ENCODE peak calls at places on chromosome 22, in eight cellular contexts. One of them, this sample, is unnamed.

GRCh38 chr22:39618996-39619530 is 48.5 kb downstream of the CACNA1I start:
- DNase-seq in AG04450: no peak
- DNase-seq in heart right ventricle: no peak
- DNase-seq in cardiac fibroblast: no peak
- DNase-seq in prostate gland: no peak
- DNase-seq in BJ: no peak
- DNase-seq in upper lobe of right lung: no peak
- DNase-seq in fibroblast of mammary gland: no peak
- DNase-seq in this sample: no peak

GRCh38 chr22:42595434-42595833 is 19.2 kb downstream of the POLDIP3 start:
- DNase-seq in AG04450: no peak
- DNase-seq in heart right ventricle: no peak
- DNase-seq in cardiac fibroblast: no peak
- DNase-seq in prostate gland: no peak
- DNase-seq in BJ: no peak
- DNase-seq in upper lobe of right lung: no peak
- DNase-seq in fibroblast of mammary gland: no peak
- DNase-seq in this sample: no peak

GRCh38 chr22:26828311-26828710 is 170.9 kb downstream of the MIAT start:
- DNase-seq in AG04450: no peak
- DNase-seq in heart right ventricle: no peak
- DNase-seq in cardiac fibroblast: no peak
- DNase-seq in prostate gland: no peak
- DNase-seq in BJ: no peak
- DNase-seq in upper lobe of right lung: no peak
- DNase-seq in fibroblast of mammary gland: no peak
- DNase-seq in this sample: no peak

GRCh38 chr22:41603873-41604332 is 14.3 kb upstream of the PMM1 start:
- DNase-seq in AG04450: no peak
- DNase-seq in heart right ventricle: no peak
- DNase-seq in cardiac fibroblast: no peak
- DNase-seq in prostate gland: no peak
- DNase-seq in BJ: no peak
- DNase-seq in upper lobe of right lung: no peak
- DNase-seq in fibroblast of mammary gland: no peak
- DNase-seq in this sample: no peak

GRCh38 chr22:30033891-30034290 is 46.4 kb upstream of the HORMAD2 start:
- DNase-seq in AG04450: no peak
- DNase-seq in heart right ventricle: no peak
- DNase-seq in cardiac fibroblast: no peak
- DNase-seq in prostate gland: no peak
- DNase-seq in BJ: no peak
- DNase-seq in upper lobe of right lung: no peak
- DNase-seq in fibroblast of mammary gland: no peak
- DNase-seq in this sample: no peak

GRCh38 chr22:48234011-48234410 is 1471.6 kb downstream of the TBC1D22A start:
- DNase-seq in AG04450: no peak
- DNase-seq in heart right ventricle: no peak
- DNase-seq in cardiac fibroblast: no peak
- DNase-seq in prostate gland: no peak
- DNase-seq in BJ: no peak
- DNase-seq in upper lobe of right lung: no peak
- DNase-seq in fibroblast of mammary gland: no peak
- DNase-seq in this sample: no peak

GRCh38 chr22:48035897-48036296 is 1273.4 kb downstream of the TBC1D22A start:
- DNase-seq in AG04450: no peak
- DNase-seq in heart right ventricle: no peak
- DNase-seq in cardiac fibroblast: no peak
- DNase-seq in prostate gland: no peak
- DNase-seq in BJ: no peak
- DNase-seq in upper lobe of right lung: no peak
- DNase-seq in fibroblast of mammary gland: no peak
- DNase-seq in this sample: no peak

GRCh38 chr22:39353346-39353745 is 3.6 kb downstream of the SYNGR1 start:
- DNase-seq in AG04450: no peak
- DNase-seq in heart right ventricle: no peak
- DNase-seq in cardiac fibroblast: peak
- DNase-seq in prostate gland: no peak
- DNase-seq in BJ: no peak
- DNase-seq in upper lobe of right lung: no peak
- DNase-seq in fibroblast of mammary gland: peak
- DNase-seq in this sample: no peak

GRCh38 chr22:40326905-40327735 is 19.2 kb upstream of the ADSL start:
- DNase-seq in AG04450: peak
- DNase-seq in heart right ventricle: no peak
- DNase-seq in cardiac fibroblast: peak
- DNase-seq in prostate gland: peak
- DNase-seq in BJ: no peak
- DNase-seq in upper lobe of right lung: no peak
- DNase-seq in fibroblast of mammary gland: peak
- DNase-seq in this sample: no peak

GRCh38 chr22:49094151-49094550 is 733.5 kb downstream of the BRD1 start:
- DNase-seq in AG04450: no peak
- DNase-seq in heart right ventricle: no peak
- DNase-seq in cardiac fibroblast: no peak
- DNase-seq in prostate gland: no peak
- DNase-seq in BJ: no peak
- DNase-seq in upper lobe of right lung: no peak
- DNase-seq in fibroblast of mammary gland: no peak
- DNase-seq in this sample: no peak

GRCh38 chr22:46454910-46455269 is 82.5 kb downstream of the CELSR1 start:
- DNase-seq in AG04450: no peak
- DNase-seq in heart right ventricle: no peak
- DNase-seq in cardiac fibroblast: no peak
- DNase-seq in prostate gland: no peak
- DNase-seq in BJ: no peak
- DNase-seq in upper lobe of right lung: no peak
- DNase-seq in fibroblast of mammary gland: no peak
- DNase-seq in this sample: no peak

GRCh38 chr22:29080061-29080975 is 7.5 kb downstream of the KREMEN1 start:
- DNase-seq in AG04450: no peak
- DNase-seq in heart right ventricle: no peak
- DNase-seq in cardiac fibroblast: peak
- DNase-seq in prostate gland: peak
- DNase-seq in BJ: no peak
- DNase-seq in upper lobe of right lung: no peak
- DNase-seq in fibroblast of mammary gland: peak
- DNase-seq in this sample: no peak

GRCh38 chr22:29477919-29478318 is 2.1 kb upstream of the NEFH start:
- DNase-seq in AG04450: no peak
- DNase-seq in heart right ventricle: no peak
- DNase-seq in cardiac fibroblast: no peak
- DNase-seq in prostate gland: no peak
- DNase-seq in BJ: no peak
- DNase-seq in upper lobe of right lung: no peak
- DNase-seq in fibroblast of mammary gland: no peak
- DNase-seq in this sample: no peak

GRCh38 chr22:38177926-38178604 is 3.6 kb downstream of the PLA2G6 start:
- DNase-seq in AG04450: peak
- DNase-seq in heart right ventricle: no peak
- DNase-seq in cardiac fibroblast: peak
- DNase-seq in prostate gland: peak
- DNase-seq in BJ: peak
- DNase-seq in upper lobe of right lung: no peak
- DNase-seq in fibroblast of mammary gland: peak
- DNase-seq in this sample: no peak

GRCh38 chr22:39526736-39527171 is 5.8 kb downstream of the RPS19BP1 start:
- DNase-seq in AG04450: no peak
- DNase-seq in heart right ventricle: no peak
- DNase-seq in cardiac fibroblast: no peak
- DNase-seq in prostate gland: no peak
- DNase-seq in BJ: no peak
- DNase-seq in upper lobe of right lung: no peak
- DNase-seq in fibroblast of mammary gland: no peak
- DNase-seq in this sample: no peak

GRCh38 chr22:26953380-26953807 is 296.0 kb downstream of the MIAT start:
- DNase-seq in AG04450: no peak
- DNase-seq in heart right ventricle: no peak
- DNase-seq in cardiac fibroblast: no peak
- DNase-seq in prostate gland: no peak
- DNase-seq in BJ: no peak
- DNase-seq in upper lobe of right lung: no peak
- DNase-seq in fibroblast of mammary gland: no peak
- DNase-seq in this sample: no peak

DNA sequence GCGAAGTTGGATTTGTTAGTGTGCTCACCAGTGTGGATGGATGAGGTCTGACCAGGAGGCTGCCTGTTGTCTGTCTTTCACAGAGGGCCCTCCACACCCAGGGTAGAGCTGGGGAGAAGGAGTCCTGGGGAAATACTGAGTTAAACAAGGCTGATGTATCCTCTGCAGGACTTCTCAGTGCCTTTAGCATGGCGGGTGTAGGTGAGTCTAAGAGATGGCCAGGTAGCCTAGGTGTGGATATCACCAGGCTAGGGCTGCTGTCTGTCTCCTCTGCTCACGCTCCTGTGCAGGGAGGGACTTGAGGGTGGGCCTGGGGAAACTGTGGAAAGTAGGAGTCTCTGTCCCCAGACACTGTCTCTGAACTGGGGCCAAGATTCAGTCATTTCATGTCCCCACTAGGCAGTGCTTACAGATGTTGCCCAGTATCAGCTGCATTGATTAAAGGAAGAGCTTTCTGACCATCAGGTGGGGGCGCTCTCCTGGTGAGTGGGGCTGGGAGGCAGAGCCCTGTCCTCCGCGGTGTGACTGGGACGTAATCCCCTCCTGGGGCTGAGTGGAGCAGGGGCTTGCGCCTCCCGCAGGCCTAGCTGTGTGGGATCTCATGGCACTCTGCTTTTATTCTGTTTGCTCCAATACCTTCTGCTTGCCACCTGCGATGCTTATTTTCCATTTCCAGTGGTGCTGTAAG is 35.5 kb upstream of the CCDC188 start:
- DNase-seq in AG04450: no peak
- DNase-seq in heart right ventricle: no peak
- DNase-seq in cardiac fibroblast: peak
- DNase-seq in prostate gland: no peak
- DNase-seq in BJ: no peak
- DNase-seq in upper lobe of right lung: no peak
- DNase-seq in fibroblast of mammary gland: no peak
- DNase-seq in this sample: no peak
- TF ChIP-seq CTCF in AG04450: peak
- TF ChIP-seq CTCF in heart right ventricle: no peak
- TF ChIP-seq CTCF in cardiac fibroblast: no peak
- TF ChIP-seq CTCF in prostate gland: no peak
- TF ChIP-seq CTCF in BJ: no peak
- TF ChIP-seq CTCF in upper lobe of right lung: no peak
- TF ChIP-seq CTCF in fibroblast of mammary gland: no peak
- TF ChIP-seq CTCF in this sample: peak

GRCh38 chr22:44807915-44808690 is 55.7 kb downstream of the ARHGAP8 start:
- DNase-seq in AG04450: no peak
- DNase-seq in heart right ventricle: no peak
- DNase-seq in cardiac fibroblast: no peak
- DNase-seq in prostate gland: no peak
- DNase-seq in BJ: no peak
- DNase-seq in upper lobe of right lung: no peak
- DNase-seq in fibroblast of mammary gland: no peak
- DNase-seq in this sample: no peak
- TF ChIP-seq CTCF in AG04450: peak
- TF ChIP-seq CTCF in heart right ventricle: no peak
- TF ChIP-seq CTCF in cardiac fibroblast: no peak
- TF ChIP-seq CTCF in prostate gland: no peak
- TF ChIP-seq CTCF in BJ: peak
- TF ChIP-seq CTCF in upper lobe of right lung: no peak
- TF ChIP-seq CTCF in fibroblast of mammary gland: no peak
- TF ChIP-seq CTCF in this sample: peak

GRCh38 chr22:50694766-50695420 is 22.3 kb downstream of the SHANK3 start:
- DNase-seq in AG04450: no peak
- DNase-seq in heart right ventricle: peak
- DNase-seq in cardiac fibroblast: no peak
- DNase-seq in prostate gland: no peak
- DNase-seq in BJ: no peak
- DNase-seq in upper lobe of right lung: peak
- DNase-seq in fibroblast of mammary gland: no peak
- DNase-seq in this sample: no peak

GRCh38 chr22:50696251-50696798 is 23.7 kb downstream of the SHANK3 start:
- DNase-seq in AG04450: no peak
- DNase-seq in heart right ventricle: no peak
- DNase-seq in cardiac fibroblast: no peak
- DNase-seq in prostate gland: no peak
- DNase-seq in BJ: no peak
- DNase-seq in upper lobe of right lung: no peak
- DNase-seq in fibroblast of mammary gland: no peak
- DNase-seq in this sample: no peak

GRCh38 chr22:50693462-50693861 is 20.8 kb downstream of the SHANK3 start:
- DNase-seq in AG04450: no peak
- DNase-seq in heart right ventricle: no peak
- DNase-seq in cardiac fibroblast: no peak
- DNase-seq in prostate gland: no peak
- DNase-seq in BJ: no peak
- DNase-seq in upper lobe of right lung: no peak
- DNase-seq in fibroblast of mammary gland: no peak
- DNase-seq in this sample: no peak

GRCh38 chr22:50695421-50696250 is 23.0 kb downstream of the SHANK3 start:
- DNase-seq in AG04450: no peak
- DNase-seq in heart right ventricle: peak
- DNase-seq in cardiac fibroblast: no peak
- DNase-seq in prostate gland: no peak
- DNase-seq in BJ: no peak
- DNase-seq in upper lobe of right lung: peak
- DNase-seq in fibroblast of mammary gland: no peak
- DNase-seq in this sample: no peak

GRCh38 chr22:50694099-50694498 is 21.5 kb downstream of the SHANK3 start:
- DNase-seq in AG04450: no peak
- DNase-seq in heart right ventricle: no peak
- DNase-seq in cardiac fibroblast: peak
- DNase-seq in prostate gland: no peak
- DNase-seq in BJ: no peak
- DNase-seq in upper lobe of right lung: no peak
- DNase-seq in fibroblast of mammary gland: no peak
- DNase-seq in this sample: no peak
- TF ChIP-seq CTCF in AG04450: no peak
- TF ChIP-seq CTCF in heart right ventricle: no peak
- TF ChIP-seq CTCF in cardiac fibroblast: no peak
- TF ChIP-seq CTCF in prostate gland: no peak
- TF ChIP-seq CTCF in BJ: no peak
- TF ChIP-seq CTCF in upper lobe of right lung: no peak
- TF ChIP-seq CTCF in fibroblast of mammary gland: no peak
- TF ChIP-seq CTCF in this sample: no peak

GRCh38 chr22:44954113-44954512 is 55.7 kb downstream of the PHF21B start:
- DNase-seq in AG04450: no peak
- DNase-seq in heart right ventricle: no peak
- DNase-seq in cardiac fibroblast: no peak
- DNase-seq in prostate gland: no peak
- DNase-seq in BJ: no peak
- DNase-seq in upper lobe of right lung: no peak
- DNase-seq in fibroblast of mammary gland: no peak
- DNase-seq in this sample: no peak

GRCh38 chr22:44952863-44953790 is 56.7 kb downstream of the PHF21B start:
- DNase-seq in AG04450: no peak
- DNase-seq in heart right ventricle: no peak
- DNase-seq in cardiac fibroblast: no peak
- DNase-seq in prostate gland: no peak
- DNase-seq in BJ: no peak
- DNase-seq in upper lobe of right lung: no peak
- DNase-seq in fibroblast of mammary gland: no peak
- DNase-seq in this sample: no peak

GRCh38 chr22:44955102-44955501 is 54.7 kb downstream of the PHF21B start:
- DNase-seq in AG04450: no peak
- DNase-seq in heart right ventricle: no peak
- DNase-seq in cardiac fibroblast: no peak
- DNase-seq in prostate gland: no peak
- DNase-seq in BJ: no peak
- DNase-seq in upper lobe of right lung: no peak
- DNase-seq in fibroblast of mammary gland: no peak
- DNase-seq in this sample: no peak

GRCh38 chr22:44956835-44957234 is 53.0 kb downstream of the PHF21B start:
- DNase-seq in AG04450: no peak
- DNase-seq in heart right ventricle: no peak
- DNase-seq in cardiac fibroblast: no peak
- DNase-seq in prostate gland: no peak
- DNase-seq in BJ: no peak
- DNase-seq in upper lobe of right lung: no peak
- DNase-seq in fibroblast of mammary gland: no peak
- DNase-seq in this sample: no peak

GRCh38 chr22:44957267-44957905 is 52.4 kb downstream of the PHF21B start:
- DNase-seq in AG04450: no peak
- DNase-seq in heart right ventricle: no peak
- DNase-seq in cardiac fibroblast: no peak
- DNase-seq in prostate gland: no peak
- DNase-seq in BJ: no peak
- DNase-seq in upper lobe of right lung: no peak
- DNase-seq in fibroblast of mammary gland: no peak
- DNase-seq in this sample: no peak
- TF ChIP-seq CTCF in AG04450: peak
- TF ChIP-seq CTCF in heart right ventricle: no peak
- TF ChIP-seq CTCF in cardiac fibroblast: no peak
- TF ChIP-seq CTCF in prostate gland: no peak
- TF ChIP-seq CTCF in BJ: no peak
- TF ChIP-seq CTCF in upper lobe of right lung: no peak
- TF ChIP-seq CTCF in fibroblast of mammary gland: no peak
- TF ChIP-seq CTCF in this sample: peak

This sample was measured in D721Med.